ENCODE peak calls at places on chromosome 9, in four cellular contexts. G is HepG2, A is K562, X is GM12878. V is an unnamed sample.

GRCh38 chr9:95266649-95267048 is 50.9 kb downstream of the FANCC start:
- DNase-seq in G (no peak), A (no peak), X (peak; percentile 21), V (no peak)

GRCh38 chr9:11417782-11418181 is 805.0 kb upstream of the PTPRD start:
- DNase-seq in G (no peak), A (no peak), X (no peak), V (no peak)

GRCh38 chr9:94817291-94818195 is 91.0 kb downstream of the AOPEP start:
- DNase-seq in G (no peak), A (no peak), X (no peak), V (no peak)

GRCh38 chr9:79955300-79955699 is 383.5 kb downstream of the TLE4 start:
- DNase-seq in G (no peak), A (no peak), X (no peak), V (no peak)

GRCh38 chr9:3931996-3932906 is 367.6 kb downstream of the GLIS3 start:
- DNase-seq in G (no peak), A (no peak), X (no peak), V (no peak)

GRCh38 chr9:8553444-8553843 is 753.9 kb upstream of the DMAC1 start:
- DNase-seq in G (no peak), A (no peak), X (no peak), V (no peak)

GRCh38 chr9:33138768-33139167 is 28.4 kb downstream of the B4GALT1 start:
- DNase-seq in G (no peak), A (no peak), X (no peak), V (no peak)

GRCh38 chr9:130992059-130993032 is 16.6 kb upstream of the LAMC3 start:
- DNase-seq in G (no peak), A (peak; percentile 68), X (no peak), V (no peak)

GRCh38 chr9:90099262-90099982 is 494.6 kb downstream of the GADD45G start:
- DNase-seq in G (peak; percentile 12), A (no peak), X (no peak), V (no peak)

GRCh38 chr9:80134487-80134886 is 562.7 kb downstream of the TLE4 start:
- DNase-seq in G (no peak), A (no peak), X (peak; percentile 19), V (no peak)

GRCh38 chr9:27198175-27198574 is 89.2 kb downstream of the TEK start:
- DNase-seq in G (no peak), A (no peak), X (no peak), V (no peak)

GRCh38 chr9:133690111-133690561 is 48.0 kb downstream of the SARDH start:
- DNase-seq in G (no peak), A (no peak), X (no peak), V (no peak)

GRCh38 chr9:90189306-90189705 is 453.3 kb downstream of the DIRAS2 start:
- DNase-seq in G (no peak), A (no peak), X (peak; percentile 24), V (no peak)

GRCh38 chr9:136296434-136297015 is 7.4 kb downstream of the CCDC187 start:
- DNase-seq in G (no peak), A (no peak), X (no peak), V (no peak)

GRCh38 chr9:113221003-113221799 is at the start of the genes FKBP15 and SLC31A1:
- DNase-seq in G (peak; percentile 95), A (peak; percentile 98), X (peak; percentile 94), V (peak; percentile 98)

GRCh38 chr9:69174645-69175487 is 789 bp downstream of the TJP2 start:
- DNase-seq in G (peak; percentile 48), A (no peak), X (peak; percentile 74), V (no peak)
- TF ChIP-seq CEBPB in G (no peak), A (no peak), X (no peak), V (no peak)

GRCh38 chr9:6538666-6539071 is 106.9 kb downstream of the GLDC start:
- DNase-seq in G (no peak), A (no peak), X (no peak), V (no peak)
- TF ChIP-seq HDAC6 in G (no peak), A (no peak), X (no peak), V (no peak)

GRCh38 chr9:109416135-109416706 is 81.9 kb downstream of the PTPN3 start:
- DNase-seq in G (no peak), A (no peak), X (no peak), V (no peak)
- H3K4me3 ChIP-seq in G (no peak overlapping the region), A (no peak overlapping the region), X (peak overlapping the region; percentile 35), V (no peak overlapping the region)

GRCh38 chr9:116686135-116686534 is 970 bp upstream of the TRIM32 start:
- DNase-seq in G (no peak), A (no peak), X (no peak), V (no peak)

GRCh38 chr9:116687074-116687761 is at the start of gene TRIM32:
- DNase-seq in G (peak; percentile 86), A (peak; percentile 97), X (peak; percentile 51), V (peak; percentile 99)

GRCh38 chr9:116689117-116689516 is 2.0 kb downstream of the TRIM32 start:
- DNase-seq in G (no peak), A (no peak), X (no peak), V (no peak)

GRCh38 chr9:116687762-116688160 is 656 bp downstream of the TRIM32 start:
- DNase-seq in G (no peak), A (peak; percentile 26), X (no peak), V (no peak)

GRCh38 chr9:116686693-116687073 is 422 bp upstream of the TRIM32 start:
- DNase-seq in G (peak; percentile 10), A (no peak), X (no peak), V (no peak)
- TF ChIP-seq CEBPB in G (no peak), A (no peak), X (no peak), V (no peak)

GRCh38 chr9:85158512-85158911 is 489.0 kb downstream of the NTRK2 start:
- DNase-seq in G (no peak), A (no peak), X (no peak), V (no peak)

GRCh38 chr9:85155380-85155779 is 485.9 kb downstream of the NTRK2 start:
- DNase-seq in G (no peak), A (no peak), X (no peak), V (no peak)

GRCh38 chr9:85157763-85158162 is 488.2 kb downstream of the NTRK2 start:
- DNase-seq in G (no peak), A (no peak), X (no peak), V (no peak)

GRCh38 chr9:85151247-85151646 is 481.7 kb downstream of the NTRK2 start:
- DNase-seq in G (no peak), A (no peak), X (no peak), V (no peak)

DNA sequence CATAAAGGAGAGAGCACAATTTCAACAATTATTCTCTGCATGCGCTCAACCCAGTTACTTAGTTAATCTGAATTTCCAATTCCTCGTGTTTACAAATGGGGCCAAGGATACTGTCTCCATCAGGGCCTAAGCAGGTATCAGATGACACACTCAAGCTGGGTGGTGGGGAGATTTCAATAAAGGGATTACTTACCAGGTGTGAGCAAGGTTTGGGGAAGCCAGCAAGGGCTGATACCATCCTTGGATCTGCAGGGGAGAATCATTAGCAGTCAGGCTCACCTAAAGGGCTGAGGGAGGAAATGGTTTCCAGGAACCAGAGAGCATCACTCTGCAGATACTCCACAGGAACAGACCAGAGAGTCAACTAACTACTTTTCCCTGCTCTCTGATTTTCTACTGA is 487.1 kb downstream of the NTRK2 start:
- DNase-seq in G (no peak), A (no peak), X (no peak), V (no peak)
- TF ChIP-seq HDAC6 in G (no peak), A (no peak), X (no peak), V (no peak)

GRCh38 chr9:109113892-109114609 is 5.7 kb downstream of the TMEM245 start:
- DNase-seq in G (no peak), A (no peak), X (no peak), V (no peak)

GRCh38 chr9:109117856-109118801 is 1.6 kb downstream of the TMEM245 start:
- DNase-seq in G (peak; percentile 65), A (peak; percentile 69), X (no peak), V (no peak)

GRCh38 chr9:109114670-109115069 is 5.1 kb downstream of the TMEM245 start:
- DNase-seq in G (no peak), A (no peak), X (no peak), V (no peak)

GRCh38 chr9:109113239-109113638 is 6.5 kb downstream of the TMEM245 start:
- DNase-seq in G (no peak), A (no peak), X (no peak), V (no peak)

GRCh38 chr9:109115931-109116541 is 3.7 kb downstream of the TMEM245 start:
- DNase-seq in G (no peak), A (no peak), X (no peak), V (no peak)
- H3K4me3 ChIP-seq in G (no peak overlapping the region), A (no peak overlapping the region), X (peak overlapping the region; percentile 28), V (no peak overlapping the region)

V was measured in H1.